ENCODE peak calls at places on chromosomes 6 and 20, in eight cellular contexts. W is HFFc6, D is mucosa of descending colon, N is coronary artery, B is A549, K is brain microvascular endothelial cell, O is SK-N-SH, Q is stomach. C is an unnamed sample.
A peak's percentile ranks its signal among the peaks of the same experiment; 100 is the strongest.

GRCh38 chr20:59016795-59017492 is 2.3 kb upstream of the TUBB1 start:
- DNase-seq in Q (no peak), W (no peak), B (no peak), D (no peak), K (no peak), O (no peak), N (no peak), C (no peak)

GRCh38 chr6:145882121-145882531 is 67.5 kb upstream of the FBXO30 start:
- DNase-seq in W (peak; percentile 71), N (no peak), Q (no peak), D (no peak), B (no peak), O (no peak), K (no peak), C (no peak)

GRCh38 chr20:52001999-52002666 is 189.4 kb downstream of the ZFP64 start:
- DNase-seq in W (no peak), K (peak; percentile 16), D (no peak), O (peak; percentile 54), Q (no peak), B (peak; percentile 73), N (no peak), C (no peak)

GRCh38 chr6:114342086-114342825 is 567 bp downstream of the HS3ST5 start:
- DNase-seq in Q (no peak), K (no peak), O (peak; percentile 73), N (no peak), D (peak; percentile 51), B (peak; percentile 3), W (no peak), C (no peak)

GRCh38 chr6:98827295-98828159 is 6.8 kb upstream of the POU3F2 start:
- DNase-seq in Q (no peak), W (no peak), D (no peak), N (no peak), B (no peak), O (peak; percentile 63), K (no peak), C (no peak)

GRCh38 chr20:17675519-17676377 is 6.3 kb downstream of the RRBP1 start:
- DNase-seq in W (no peak), B (no peak), K (no peak), Q (no peak), O (no peak), D (no peak), N (peak; percentile 64), C (no peak)

GRCh38 chr6:41470341-41471063 is 75.7 kb upstream of the FOXP4 start:
- DNase-seq in D (no peak), N (peak; percentile 92), B (no peak), O (no peak), Q (peak; percentile 47), W (no peak), K (peak; percentile 51), C (no peak)

GRCh38 chr6:130282234-130282995 is 59.7 kb upstream of the SAMD3 start:
- DNase-seq in Q (no peak), B (no peak), K (peak; percentile 35), O (peak; percentile 1), N (no peak), D (no peak), W (peak; percentile 14), C (no peak)

GRCh38 chr6:90369024-90369519 is 72.4 kb upstream of the BACH2 start:
- DNase-seq in B (peak; percentile 96), N (peak; percentile 84), O (no peak), D (no peak), Q (peak; percentile 27), W (peak; percentile 100), K (peak; percentile 100), C (peak; percentile 98)

GRCh38 chr20:63372971-63373885 is 12.1 kb upstream of the CHRNA4 start:
- DNase-seq in B (no peak), W (no peak), N (no peak), O (no peak), D (no peak), Q (no peak), K (no peak), C (no peak)

GRCh38 chr6:156563710-156564109 is 213.5 kb upstream of the ARID1B start:
- DNase-seq in O (peak; percentile 28), Q (no peak), K (no peak), N (no peak), W (no peak), D (no peak), B (no peak), C (no peak)

GRCh38 chr6:108592371-108593337 is 31.9 kb downstream of the FOXO3 start:
- DNase-seq in K (peak; percentile 37), O (no peak), Q (peak; percentile 38), B (no peak), W (peak; percentile 92), D (no peak), N (no peak), C (no peak)

GRCh38 chr6:154958469-154958868 is 36.6 kb upstream of the TIAM2 start:
- DNase-seq in N (no peak), Q (no peak), O (no peak), W (no peak), K (no peak), B (no peak), D (no peak), C (no peak)

GRCh38 chr6:133768656-133769295 is 120.1 kb upstream of the TCF21 start:
- DNase-seq in N (no peak), D (no peak), W (no peak), O (no peak), K (no peak), Q (peak; percentile 34), B (no peak), C (no peak)

GRCh38 chr6:147158881-147159280 is 45.3 kb upstream of the STXBP5 start:
- DNase-seq in N (no peak), Q (no peak), W (no peak), D (no peak), O (no peak), K (no peak), B (no peak), C (no peak)

GRCh38 chr20:35539756-35540212 is 2.1 kb upstream of the ERGIC3 start:
- DNase-seq in O (no peak), D (peak; percentile 68), B (peak; percentile 19), W (no peak), Q (peak; percentile 91), N (no peak), K (no peak), C (no peak)

GRCh38 chr20:9912290-9912689 is 73.4 kb upstream of the PAK5 start:
- DNase-seq in O (no peak), N (no peak), D (no peak), B (no peak), Q (no peak), K (no peak), W (no peak), C (no peak)

GRCh38 chr6:170110201-170111140 is 180.4 kb downstream of the DLL1 start:
- DNase-seq in O (no peak), B (no peak), Q (peak; percentile 24), W (no peak), D (no peak), K (no peak), N (peak; percentile 69), C (no peak)

GRCh38 chr6:117169781-117170281 is 95.5 kb upstream of the VGLL2 start:
- DNase-seq in Q (no peak), B (no peak), N (no peak), O (no peak), D (no peak), W (no peak), K (no peak), C (no peak)

GRCh38 chr20:50320910-50321796 is 130.5 kb downstream of the CEBPB start:
- DNase-seq in W (peak; percentile 84), Q (peak; percentile 89), K (peak; percentile 92), B (peak; percentile 89), O (peak; percentile 69), D (peak; percentile 85), N (peak; percentile 97), C (peak; percentile 70)
- TF ChIP-seq CTCF in W (no peak), Q (no peak), K (peak; percentile 28), B (no peak), O (no peak), D (no peak), N (no peak), C (no peak)

DNA sequence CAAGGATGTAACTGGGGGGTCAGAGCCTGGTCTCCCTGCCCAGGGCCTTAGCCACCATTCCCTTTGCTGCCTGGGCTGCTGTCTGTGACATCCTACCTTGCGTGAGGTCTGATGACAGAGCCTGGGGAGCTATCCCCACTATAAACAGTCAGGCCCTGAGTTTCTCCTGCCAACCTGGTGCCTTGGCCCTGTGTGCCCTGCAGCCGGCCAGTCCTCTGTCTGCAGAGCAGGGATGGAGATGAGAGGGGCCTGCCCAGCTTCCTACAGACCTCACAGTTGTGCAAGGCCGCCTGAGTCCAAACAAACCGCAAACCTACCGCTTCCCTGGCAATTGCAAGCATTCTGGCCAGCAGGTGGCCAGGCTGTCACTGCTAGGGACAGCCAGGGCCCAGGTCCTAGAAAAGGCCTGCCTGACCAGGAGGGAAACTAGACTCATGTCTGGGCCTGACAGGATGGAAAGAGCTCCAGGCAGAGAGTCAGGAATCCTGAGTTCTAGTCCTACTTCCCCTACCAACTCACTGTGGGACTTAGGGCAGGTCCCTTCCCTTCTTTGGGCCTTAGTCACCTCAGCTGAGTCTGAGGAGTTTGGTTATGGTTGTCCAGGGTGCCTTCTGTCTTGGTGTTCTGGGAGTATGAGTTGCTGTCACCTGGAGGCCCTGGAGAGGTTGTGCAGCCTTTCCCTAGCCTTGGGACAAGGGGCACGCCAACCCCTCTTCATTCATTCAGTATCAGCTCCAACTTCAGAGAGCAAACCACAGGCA is 86.2 kb downstream of the VEGFA start:
- DNase-seq in W (no peak), K (peak; percentile 26), Q (peak; percentile 78), B (peak; percentile 50), N (no peak), O (peak; percentile 74), D (peak; percentile 66), C (no peak)
- TF ChIP-seq CTCF in W (peak; percentile 67), K (peak; percentile 73), Q (peak; percentile 70), B (peak; percentile 37), N (no peak), O (peak; percentile 42), D (no peak), C (peak; percentile 20)

GRCh38 chr6:31729515-31729978 is 448 bp upstream of the DDAH2 start:
- DNase-seq in D (peak; percentile 97), Q (peak; percentile 92), N (peak; percentile 97), K (peak; percentile 83), W (peak; percentile 85), O (peak; percentile 93), B (peak; percentile 85), C (peak; percentile 75)
- TF ChIP-seq CTCF in D (peak; percentile 54), Q (peak; percentile 72), N (no peak), K (no peak), W (peak; percentile 75), O (no peak), B (peak; percentile 68), C (no peak)

GRCh38 chr6:16498237-16498636 is 259.9 kb downstream of the GMPR start:
- DNase-seq in W (no peak), O (no peak), D (no peak), B (no peak), Q (no peak), K (no peak), N (no peak), C (no peak)

GRCh38 chr6:16494781-16495180 is 256.4 kb downstream of the GMPR start:
- DNase-seq in Q (no peak), K (no peak), O (no peak), W (no peak), B (no peak), N (no peak), D (no peak), C (no peak)

GRCh38 chr6:16496982-16497823 is 258.8 kb downstream of the GMPR start:
- DNase-seq in O (no peak), B (no peak), K (no peak), D (no peak), N (no peak), Q (no peak), W (no peak), C (no peak)

GRCh38 chr6:16493802-16494201 is 255.4 kb downstream of the GMPR start:
- DNase-seq in Q (no peak), D (no peak), N (no peak), K (no peak), B (no peak), O (no peak), W (no peak), C (no peak)

GRCh38 chr6:16496210-16496609 is 257.8 kb downstream of the GMPR start:
- DNase-seq in Q (no peak), K (no peak), B (no peak), W (no peak), N (no peak), D (no peak), O (no peak), C (no peak)
- TF ChIP-seq CTCF in Q (no peak), K (peak; percentile 15), B (no peak), W (no peak), N (no peak), D (no peak), O (no peak), C (no peak)